ENCODE peak calls at places on chromosomes 2 and 18, in four cellular contexts. S is HCT116, M is K562, G is Panc1. Q is an unnamed sample.

GRCh38 chr2:124339709-124340108 is 314.6 kb downstream of the CNTNAP5 start:
- DNase-seq in M (no peak), S (no peak), G (no peak), Q (no peak)

GRCh38 chr2:133194068-133194655 is 374.1 kb downstream of the NCKAP5 start:
- DNase-seq in G (no peak), M (no peak), S (no peak), Q (no peak)

GRCh38 chr2:205386109-205386508 is 296.2 kb upstream of the NRP2 start:
- DNase-seq in S (no peak), M (no peak), G (no peak), Q (no peak)

GRCh38 chr2:110219496-110220192 is 7.3 kb upstream of the MTLN start:
- DNase-seq in G (no peak), S (no peak), M (no peak), Q (no peak)

GRCh38 chr2:156892449-156893335 is 364.8 kb upstream of the GALNT5 start:
- DNase-seq in M (peak; percentile 35), G (peak; percentile 30), S (peak; percentile 68), Q (peak; percentile 34)

GRCh38 chr2:199973703-199974102 is 18.3 kb downstream of the MAIP1 start:
- DNase-seq in G (no peak), M (peak; percentile 26), S (peak; percentile 29), Q (peak; percentile 46)

GRCh38 chr2:12964904-12965539 is 248.3 kb downstream of the TRIB2 start:
- DNase-seq in G (no peak), M (peak; percentile 34), S (no peak), Q (no peak)

GRCh38 chr2:240825476-240825875 is 5.5 kb upstream of the KIF1A start:
- DNase-seq in M (no peak), G (no peak), S (no peak), Q (no peak)

GRCh38 chr18:43211059-43211458 is 66.2 kb downstream of the SYT4 start:
- DNase-seq in M (no peak), S (no peak), G (no peak), Q (no peak)

GRCh38 chr2:146916914-146917313 is 927.9 kb upstream of the ACVR2A start:
- DNase-seq in M (no peak), S (no peak), G (no peak), Q (no peak)

GRCh38 chr18:2536493-2536892 is 34.8 kb downstream of the METTL4 start:
- DNase-seq in S (no peak), G (no peak), M (no peak), Q (no peak)

GRCh38 chr2:113180131-113180946 is 6.6 kb downstream of the PSD4 start:
- DNase-seq in G (no peak), M (peak; percentile 54), S (no peak), Q (peak; percentile 86)

GRCh38 chr18:51196116-51196810 is 1.2 kb downstream of the MEX3C start:
- DNase-seq in M (peak; percentile 5), S (no peak), G (no peak), Q (no peak)

GRCh38 chr18:23416283-23416682 is 36.8 kb upstream of the RIOK3 start:
- DNase-seq in G (no peak), S (no peak), M (no peak), Q (no peak)

GRCh38 chr2:203873461-203873860 is 5.9 kb downstream of the CTLA4 start:
- DNase-seq in G (no peak), M (no peak), S (no peak), Q (no peak)

GRCh38 chr2:74843371-74844298 is 9.7 kb downstream of the HK2 start:
- DNase-seq in S (no peak), G (no peak), M (no peak), Q (peak; percentile 76)

GRCh38 chr2:27915874-27916273 is 25.3 kb downstream of the BABAM2 start:
- DNase-seq in M (no peak), S (no peak), G (no peak), Q (peak; percentile 70)

GRCh38 chr2:25222475-25223121 is 54.2 kb upstream of the POMC start:
- DNase-seq in G (no peak), M (peak; percentile 79), S (no peak), Q (no peak)

GRCh38 chr2:163600801-163601200 is 135.0 kb downstream of the FIGN start:
- DNase-seq in M (no peak), S (no peak), G (no peak), Q (no peak)

GRCh38 chr2:107592225-107592624 is 234.5 kb upstream of the RGPD4 start:
- DNase-seq in S (no peak), G (no peak), M (no peak), Q (no peak)

GRCh38 chr2:54336136-54336976 is 80.3 kb upstream of the TSPYL6 start:
- DNase-seq in G (no peak), M (no peak), S (no peak), Q (no peak)

GRCh38 chr2:208129804-208130712 is at the start of gene CRYGC:
- DNase-seq in G (no peak), S (no peak), M (no peak), Q (peak; percentile 84)

GRCh38 chr2:71156531-71156930 is 26.1 kb downstream of the MPHOSPH10 start:
- DNase-seq in G (no peak), S (no peak), M (no peak), Q (no peak)

GRCh38 chr2:207836526-207837133 is 66.9 kb upstream of the FZD5 start:
- DNase-seq in M (no peak), G (no peak), S (no peak), Q (peak; percentile 38)

GRCh38 chr2:63589148-63589972 is 597 bp downstream of the MDH1 start:
- DNase-seq in M (peak; percentile 22), S (no peak), G (no peak), Q (peak; percentile 27)

GRCh38 chr18:62183578-62184195 is 3.2 kb downstream of the PIGN start:
- DNase-seq in G (peak; percentile 57), M (peak; percentile 21), S (peak; percentile 55), Q (peak; percentile 44)

GRCh38 chr2:44184106-44184505 is 15.4 kb downstream of the PPM1B start:
- DNase-seq in M (no peak), G (no peak), S (no peak), Q (no peak)

GRCh38 chr2:238162171-238162515 is 3.4 kb downstream of the ERFE start:
- DNase-seq in S (no peak), G (no peak), M (no peak), Q (no peak)

GRCh38 chr2:238161291-238162051 is 2.7 kb downstream of the ERFE start:
- DNase-seq in S (no peak), M (no peak), G (no peak), Q (no peak)

GRCh38 chr2:238159676-238160205 is 971 bp downstream of the ERFE start:
- DNase-seq in G (no peak), M (no peak), S (no peak), Q (no peak)

GRCh38 chr2:238158807-238159539 is at the start of gene ERFE:
- DNase-seq in M (peak; percentile 86), S (no peak), G (no peak), Q (no peak)

DNA sequence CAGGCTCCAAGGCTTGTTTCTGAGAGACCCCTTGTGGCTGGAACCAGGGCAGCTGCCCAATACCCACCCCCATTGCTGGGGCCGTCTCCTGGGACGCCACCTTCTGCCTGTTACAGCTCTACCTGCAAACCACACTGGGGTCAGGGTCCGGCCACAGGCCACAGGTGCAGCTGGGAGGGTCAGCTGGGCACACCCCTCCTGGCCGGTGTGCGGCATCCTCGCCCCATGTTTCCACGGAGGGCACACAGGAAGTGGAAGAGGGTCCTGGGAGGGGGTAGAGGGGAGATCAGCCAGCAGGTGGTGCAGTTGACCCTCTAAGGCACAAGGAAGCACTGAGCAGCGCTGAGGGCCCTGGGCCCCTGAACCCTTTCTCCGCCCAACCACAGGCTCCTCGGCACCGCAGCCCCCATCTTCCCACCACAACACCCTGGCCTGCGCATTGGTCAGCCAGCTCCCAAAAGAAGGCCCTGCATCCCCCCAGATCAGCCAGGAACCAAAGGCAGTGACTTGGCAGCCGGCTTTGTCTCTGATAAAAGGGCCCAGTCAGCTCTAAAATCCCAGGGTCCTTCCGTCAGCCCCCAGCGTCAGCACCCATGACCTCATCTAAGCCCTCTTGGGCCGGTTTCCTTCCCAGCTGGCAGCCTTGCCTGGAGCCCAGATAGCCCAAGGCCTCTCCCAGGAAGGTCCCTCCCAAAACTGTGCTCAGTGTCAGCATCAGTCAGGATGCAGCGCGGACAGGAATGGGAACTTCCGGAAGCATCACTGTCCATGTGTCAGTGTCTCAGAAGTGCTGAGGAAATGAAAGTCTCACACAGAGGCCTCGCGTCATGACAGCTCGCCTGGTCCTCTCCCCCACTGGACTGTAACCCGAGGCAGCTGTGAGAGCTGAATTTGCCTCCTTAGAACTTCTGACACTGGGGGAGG is 1.7 kb downstream of the ERFE start:
- DNase-seq in G (no peak), M (peak; percentile 54), S (no peak), Q (peak; percentile 31)
- TF ChIP-seq TCF7L2 in G (no peak), M (no peak), S (no peak), Q (no peak)

GRCh38 chr2:226742346-226742745 is 57.3 kb downstream of the IRS1 start:
- DNase-seq in M (no peak), G (no peak), S (no peak), Q (no peak)
- TF ChIP-seq TCF7L2 in M (no peak), G (no peak), S (no peak), Q (no peak)

GRCh38 chr2:101578671-101579070 is 103.8 kb upstream of the RFX8 start:
- DNase-seq in G (no peak), S (no peak), M (no peak), Q (no peak)
- TF ChIP-seq TCF7L2 in G (no peak), S (no peak), M (no peak), Q (no peak)

GRCh38 chr2:64876137-64876647 is 113.0 kb upstream of the SLC1A4 start:
- DNase-seq in G (no peak), S (peak; percentile 34), M (peak; percentile 42), Q (no peak)
- TF ChIP-seq TCF7L2 in G (no peak), S (no peak), M (no peak), Q (no peak)

GRCh38 chr2:120651818-120652217 is 83.8 kb upstream of the GLI2 start:
- DNase-seq in S (no peak), M (no peak), G (no peak), Q (no peak)

GRCh38 chr2:120642646-120643045 is 93.0 kb upstream of the GLI2 start:
- DNase-seq in M (no peak), S (no peak), G (no peak), Q (no peak)

GRCh38 chr2:120650022-120650644 is 85.5 kb upstream of the GLI2 start:
- DNase-seq in M (no peak), S (no peak), G (no peak), Q (no peak)

GRCh38 chr2:120646994-120647393 is 88.7 kb upstream of the GLI2 start:
- DNase-seq in G (no peak), S (no peak), M (no peak), Q (no peak)

DNA sequence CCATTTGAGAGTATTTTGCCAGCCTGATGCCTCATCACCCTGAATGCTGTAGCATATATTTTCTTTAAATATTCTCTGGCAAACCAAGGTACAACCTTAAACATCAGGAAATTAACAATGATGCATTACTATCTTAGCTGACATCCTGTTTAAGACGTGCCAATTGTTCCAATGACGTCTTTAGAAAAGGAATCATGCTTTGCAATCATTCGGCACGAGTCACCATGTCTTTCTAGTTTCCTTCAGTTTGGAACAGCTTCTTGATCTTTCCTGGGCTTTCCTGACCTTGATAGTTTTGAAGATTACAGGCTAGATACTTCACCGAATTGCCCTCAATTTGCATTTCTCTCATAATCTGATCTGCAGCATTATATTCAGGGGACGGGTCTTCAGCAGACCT is 88.2 kb upstream of the GLI2 start:
- DNase-seq in S (peak; percentile 21), M (no peak), G (no peak), Q (no peak)
- TF ChIP-seq TCF7L2 in S (no peak), M (no peak), G (no peak), Q (no peak)

Q was measured in HepG2.